ENCODE peak calls at places on chromosomes 13 and 19, in seven cellular contexts. V is hippocampal formation, N is hepatocyte, D is AG08395, S is progenitor cell of endocrine pancreas, M is body of pancreas, I is mesenchymal stem cell. H is an unnamed sample.

GRCh38 chr19:3818918-3819317 is 32.7 kb upstream of the MATK start:
- DNase-seq in V (no peak), N (no peak), D (no peak), S (no peak), M (no peak), I (no peak), H (no peak)

GRCh38 chr19:1767464-1767933 is 14.2 kb downstream of the ONECUT3 start:
- DNase-seq in V (no peak), N (peak; percentile 53), D (peak; percentile 82), S (peak; percentile 69), M (peak; percentile 47), I (no peak), H (peak; percentile 81)

GRCh38 chr13:42001580-42001979 is 40.7 kb upstream of the VWA8 start:
- DNase-seq in V (no peak), N (peak; percentile 58), D (peak; percentile 78), S (no peak), M (no peak), I (peak; percentile 80), H (no peak)

GRCh38 chr13:99605417-99606321 is 104.4 kb downstream of the TM9SF2 start:
- DNase-seq in V (peak; percentile 78), N (peak; percentile 73), D (peak; percentile 43), S (peak; percentile 19), M (peak; percentile 82), I (no peak), H (peak; percentile 39)

GRCh38 chr13:66405908-66406802 is 824.0 kb downstream of the PCDH9 start:
- DNase-seq in V (no peak), N (peak; percentile 3), D (peak; percentile 14), S (no peak), M (no peak), I (peak; percentile 62), H (no peak)

GRCh38 chr13:109586509-109587346 is 199.7 kb downstream of the IRS2 start:
- DNase-seq in V (no peak), N (peak; percentile 50), D (no peak), S (no peak), M (no peak), I (no peak), H (no peak)

GRCh38 chr19:18470153-18470552 is 32.2 kb upstream of the ISYNA1 start:
- DNase-seq in V (no peak), N (peak; percentile 56), D (peak; percentile 45), S (no peak), M (no peak), I (no peak), H (peak; percentile 55)

GRCh38 chr13:53068841-53069520 is 40.4 kb downstream of the OLFM4 start:
- DNase-seq in V (peak; percentile 67), N (no peak), D (no peak), S (no peak), M (no peak), I (no peak), H (peak; percentile 10)

GRCh38 chr19:1491114-1491848 is at the start of gene REEP6:
- DNase-seq in V (no peak), N (no peak), D (no peak), S (no peak), M (peak; percentile 30), I (no peak), H (peak; percentile 29)

GRCh38 chr19:2187164-2187563 is 23.4 kb downstream of the DOT1L start:
- DNase-seq in V (no peak), N (no peak), D (no peak), S (no peak), M (no peak), I (no peak), H (no peak)

GRCh38 chr13:39789451-39789850 is 134.0 kb downstream of the COG6 start:
- DNase-seq in V (no peak), N (no peak), D (no peak), S (no peak), M (no peak), I (no peak), H (no peak)

GRCh38 chr13:73708393-73708985 is 425.7 kb downstream of the KLF12 start:
- DNase-seq in V (peak; percentile 69), N (peak; percentile 80), D (peak; percentile 67), S (peak; percentile 19), M (peak; percentile 61), I (peak; percentile 76), H (no peak)

GRCh38 chr19:30046522-30046921 is 104.5 kb downstream of the URI1 start:
- DNase-seq in V (peak; percentile 57), N (no peak), D (no peak), S (no peak), M (no peak), I (no peak), H (no peak)

GRCh38 chr19:1111641-1112253 is 8.0 kb downstream of the GPX4 start:
- DNase-seq in V (no peak), N (no peak), D (no peak), S (no peak), M (no peak), I (no peak), H (no peak)

GRCh38 chr13:85798999-85799646 is at the start of gene SLITRK6:
- DNase-seq in V (no peak), N (peak; percentile 75), D (no peak), S (no peak), M (no peak), I (peak; percentile 83), H (no peak)

GRCh38 chr19:16569609-16570320 is 2.5 kb downstream of the SLC35E1 start:
- DNase-seq in V (no peak), N (no peak), D (no peak), S (no peak), M (peak; percentile 77), I (no peak), H (no peak)

GRCh38 chr19:21022996-21023395 is 2.5 kb downstream of the ZNF430 start:
- DNase-seq in V (no peak), N (peak; percentile 38), D (peak; percentile 2), S (no peak), M (no peak), I (peak; percentile 48), H (no peak)

GRCh38 chr19:51824603-51825002 is 29.6 kb downstream of the FPR3 start:
- DNase-seq in V (no peak), N (no peak), D (no peak), S (no peak), M (no peak), I (no peak), H (no peak)

GRCh38 chr13:48533986-48534600 is 1.2 kb upstream of the RCBTB2 start:
- DNase-seq in V (no peak), N (no peak), D (no peak), S (no peak), M (no peak), I (no peak), H (no peak)

GRCh38 chr13:25901460-25902376 is 150.1 kb downstream of the SHISA2 start:
- DNase-seq in V (no peak), N (peak; percentile 67), D (no peak), S (no peak), M (no peak), I (peak; percentile 93), H (no peak)

GRCh38 chr13:30463820-30464495 is 1.8 kb downstream of the HMGB1 start:
- DNase-seq in V (peak; percentile 61), N (peak; percentile 69), D (peak; percentile 45), S (no peak), M (peak; percentile 72), I (peak; percentile 79), H (no peak)

GRCh38 chr13:33761744-33762143 is 56.2 kb upstream of the RFC3 start:
- DNase-seq in V (no peak), N (no peak), D (no peak), S (no peak), M (peak; percentile 23), I (no peak), H (no peak)

GRCh38 chr13:30819136-30819875 is 84.0 kb downstream of the ALOX5AP start:
- DNase-seq in V (no peak), N (peak; percentile 46), D (no peak), S (no peak), M (no peak), I (peak; percentile 67), H (no peak)

GRCh38 chr19:49658566-49659442 is 6.9 kb downstream of the IRF3 start:
- DNase-seq in V (no peak), N (no peak), D (no peak), S (no peak), M (no peak), I (no peak), H (no peak)

GRCh38 chr13:65854431-65854830 is 1375.7 kb downstream of the PCDH9 start:
- DNase-seq in V (no peak), N (no peak), D (no peak), S (no peak), M (no peak), I (no peak), H (no peak)

GRCh38 chr13:30504081-30504480 is 38.3 kb upstream of the HMGB1 start:
- DNase-seq in V (no peak), N (no peak), D (no peak), S (no peak), M (no peak), I (no peak), H (no peak)

GRCh38 chr13:109155301-109155761 is 525.9 kb downstream of the MYO16 start:
- DNase-seq in V (no peak), N (no peak), D (no peak), S (no peak), M (no peak), I (peak; percentile 95), H (no peak)

GRCh38 chr19:16882146-16882545 is 6.7 kb upstream of the F2RL3 start:
- DNase-seq in V (no peak), N (no peak), D (no peak), S (no peak), M (no peak), I (no peak), H (no peak)

GRCh38 chr13:60756306-60756705 is 359.3 kb downstream of the TDRD3 start:
- DNase-seq in V (no peak), N (no peak), D (no peak), S (no peak), M (no peak), I (peak; percentile 3), H (no peak)

GRCh38 chr19:55699221-55699620 is 24.2 kb downstream of the EPN1 start:
- DNase-seq in V (no peak), N (no peak), D (no peak), S (no peak), M (no peak), I (no peak), H (no peak)

GRCh38 chr13:23434431-23434830 is 929 bp upstream of the SACS start:
- DNase-seq in V (no peak), N (no peak), D (no peak), S (no peak), M (no peak), I (no peak), H (no peak)

GRCh38 chr13:33229446-33230177 is 55.9 kb downstream of the STARD13 start:
- DNase-seq in V (peak; percentile 80), N (no peak), D (peak; percentile 43), S (no peak), M (no peak), I (peak; percentile 65), H (peak; percentile 38)